ENCODE peak calls at places on chromosomes 2 and 18, in seven cellular contexts. O, Y, S, U, D, L and N are unnamed samples.

GRCh38 chr18:46627136-46627535 is 29.9 kb downstream of the LOXHD1 start:
- DNase-seq in S (no peak), Y (no peak), L (no peak), O (no peak), U (no peak), D (no peak), N (no peak)

GRCh38 chr18:9356969-9357368 is 22.4 kb downstream of the TWSG1 start:
- DNase-seq in O (no peak), L (no peak), D (no peak), Y (no peak), U (no peak), S (no peak), N (no peak)

GRCh38 chr2:160472839-160473251 is 20.8 kb downstream of the RBMS1 start:
- DNase-seq in U (no peak), L (no peak), Y (no peak), O (no peak), S (peak), D (peak), N (no peak)

GRCh38 chr2:8457620-8458255 is 224.1 kb upstream of the ID2 start:
- DNase-seq in O (no peak), L (no peak), S (no peak), D (no peak), Y (no peak), U (peak), N (peak)

GRCh38 chr18:8894823-8895222 is 189.5 kb downstream of the MTCL1 start:
- DNase-seq in Y (no peak), D (no peak), S (no peak), O (no peak), U (no peak), L (no peak), N (no peak)

GRCh38 chr2:95004287-95004686 is 21.2 kb upstream of the MAL start:
- DNase-seq in Y (no peak), D (no peak), U (no peak), S (no peak), O (no peak), L (no peak), N (no peak)

GRCh38 chr18:43277164-43277600 is at the start of gene SYT4:
- DNase-seq in S (peak), U (no peak), L (peak), O (no peak), Y (no peak), D (peak), N (peak)

GRCh38 chr2:37556256-37556655 is 115.2 kb downstream of the CDC42EP3 start:
- DNase-seq in L (no peak), S (no peak), D (no peak), Y (no peak), O (no peak), U (no peak), N (no peak)

GRCh38 chr2:102141915-102142828 is at the start of gene IL1R1:
- DNase-seq in U (no peak), S (peak), D (peak), L (peak), O (no peak), Y (no peak), N (no peak)

GRCh38 chr2:62304429-62305417 is 108.8 kb downstream of the B3GNT2 start:
- DNase-seq in L (peak), D (no peak), U (peak), Y (no peak), O (peak), S (no peak), N (peak)

GRCh38 chr2:39099820-39100728 is 20.8 kb downstream of the SOS1 start:
- DNase-seq in O (no peak), S (no peak), U (no peak), Y (no peak), D (no peak), L (no peak), N (no peak)

GRCh38 chr2:55137024-55137958 is 87.0 kb upstream of the RTN4 start:
- DNase-seq in O (no peak), L (no peak), U (no peak), S (no peak), Y (no peak), D (no peak), N (no peak)

GRCh38 chr2:239961662-239962220 is 63.4 kb downstream of the NDUFA10 start:
- DNase-seq in U (no peak), S (no peak), D (no peak), O (no peak), L (no peak), Y (no peak), N (no peak)

GRCh38 chr18:12862467-12862866 is 21.6 kb downstream of the PTPN2 start:
- DNase-seq in S (no peak), L (no peak), U (no peak), O (no peak), Y (no peak), D (no peak), N (no peak)

GRCh38 chr2:240962371-240963064 is 35.9 kb upstream of the SNED1 start:
- DNase-seq in O (no peak), L (no peak), D (peak), U (no peak), Y (no peak), S (peak), N (no peak)

GRCh38 chr2:9781252-9781651 is 62.0 kb upstream of the TAF1B start:
- DNase-seq in L (no peak), S (peak), U (no peak), Y (no peak), O (no peak), D (no peak), N (no peak)

GRCh38 chr2:167401309-167401708 is 513.0 kb downstream of the XIRP2 start:
- DNase-seq in D (no peak), Y (no peak), S (no peak), U (no peak), L (no peak), O (no peak), N (no peak)

GRCh38 chr2:98372579-98372978 is 26.3 kb downstream of the CNGA3 start:
- DNase-seq in D (no peak), Y (no peak), L (no peak), U (no peak), S (no peak), O (no peak), N (no peak)

GRCh38 chr2:42227491-42227890 is 58.3 kb downstream of the EML4 start:
- DNase-seq in Y (no peak), O (no peak), S (no peak), D (no peak), U (no peak), L (no peak), N (no peak)

GRCh38 chr2:202950592-202950991 is 38.5 kb downstream of the CARF start:
- DNase-seq in L (no peak), O (no peak), S (no peak), D (no peak), Y (no peak), U (no peak), N (no peak)

GRCh38 chr2:241224851-241225438 is 36.5 kb downstream of the ANO7 start:
- DNase-seq in O (no peak), Y (no peak), L (no peak), D (no peak), S (peak), U (no peak), N (no peak)

GRCh38 chr2:1601064-1601405 is 143.3 kb downstream of the PXDN start:
- DNase-seq in D (no peak), U (no peak), S (no peak), O (no peak), Y (no peak), L (no peak), N (no peak)

GRCh38 chr2:168494190-168494711 is 38.2 kb downstream of the CERS6 start:
- DNase-seq in D (peak), S (no peak), O (no peak), Y (no peak), U (no peak), L (peak), N (no peak)

GRCh38 chr2:198597648-198598047 is 793.3 kb downstream of the PLCL1 start:
- DNase-seq in Y (no peak), S (no peak), D (no peak), O (no peak), U (no peak), L (no peak), N (no peak)

GRCh38 chr2:40700211-40700954 is 248.5 kb upstream of the SLC8A1 start:
- DNase-seq in O (no peak), S (no peak), U (no peak), D (no peak), L (no peak), Y (no peak), N (no peak)

GRCh38 chr2:145402706-145403277 is 882.9 kb upstream of the ZEB2 start:
- DNase-seq in U (no peak), D (no peak), Y (no peak), O (no peak), S (no peak), L (no peak), N (no peak)

GRCh38 chr2:232009639-232010274 is 48.2 kb downstream of the DIS3L2 start:
- DNase-seq in Y (no peak), L (no peak), U (no peak), S (no peak), D (no peak), O (no peak), N (no peak)

GRCh38 chr2:145690183-145690582 is 1170.3 kb upstream of the ZEB2 start:
- DNase-seq in O (no peak), D (no peak), S (no peak), Y (no peak), L (no peak), U (no peak), N (no peak)

GRCh38 chr2:201881382-201881720 is 75.0 kb downstream of the CDK15 start:
- DNase-seq in L (no peak), U (no peak), O (no peak), S (peak), Y (no peak), D (no peak), N (no peak)

GRCh38 chr2:48114256-48114655 is 208.0 kb upstream of the FBXO11 start:
- DNase-seq in S (peak), Y (no peak), L (no peak), O (peak), D (no peak), U (no peak), N (no peak)

GRCh38 chr2:239756392-239757153 is 268.6 kb downstream of the NDUFA10 start:
- DNase-seq in U (no peak), Y (no peak), L (no peak), O (no peak), D (no peak), S (no peak), N (no peak)

GRCh38 chr2:2294183-2294675 is 36.8 kb downstream of the MYT1L start:
- DNase-seq in S (no peak), Y (no peak), O (no peak), L (no peak), D (no peak), U (no peak), N (no peak)

GRCh38 chr18:63515279-63515678 is 26.9 kb upstream of the SERPINB12 start:
- DNase-seq in Y (no peak), U (no peak), D (peak), O (no peak), S (no peak), L (no peak), N (no peak)

GRCh38 chr2:71575966-71576365 is 122.6 kb downstream of the DYSF start:
- DNase-seq in D (no peak), L (no peak), U (no peak), S (no peak), Y (no peak), O (no peak), N (no peak)

GRCh38 chr2:237294509-237294908 is 119.5 kb downstream of the COL6A3 start:
- DNase-seq in D (no peak), O (no peak), Y (no peak), S (no peak), U (no peak), L (no peak), N (no peak)

GRCh38 chr2:137942037-137942784 is 22.1 kb upstream of the HNMT start:
- DNase-seq in O (no peak), U (no peak), S (no peak), D (no peak), L (no peak), Y (no peak), N (peak)

GRCh38 chr2:108970369-108970768 is 18.7 kb downstream of the EDAR start:
- DNase-seq in D (no peak), U (no peak), S (no peak), L (no peak), Y (no peak), O (no peak), N (no peak)